ENCODE peak calls at places on chromosomes 12 and 14, in five cellular contexts. W is cardiac muscle cell; P is naive thymus-derived CD4-positive, alpha-beta T cell; Q is uterus; G is MM.1S. O is an unnamed sample.

GRCh38 chr12:1918081-1918874 is at the start of gene CACNA2D4:
- DNase-seq in P (no peak), Q (no peak), G (no peak), W (no peak), O (no peak)

GRCh38 chr14:80164991-80165390 is 46.3 kb downstream of the DIO2 start:
- DNase-seq in P (no peak), Q (no peak), G (no peak), W (no peak), O (no peak)

GRCh38 chr14:85587152-85587697 is 57.3 kb downstream of the FLRT2 start:
- DNase-seq in W (peak; percentile 58), G (peak; percentile 32), Q (no peak), P (no peak), O (no peak)

GRCh38 chr14:103871596-103872480 is 24.5 kb upstream of the PPP1R13B start:
- DNase-seq in W (peak; percentile 46), Q (peak; percentile 48), P (peak; percentile 57), G (peak; percentile 40), O (peak; percentile 78)

GRCh38 chr14:22780941-22781605 is 14.6 kb downstream of the OXA1L start:
- DNase-seq in Q (no peak), P (no peak), W (no peak), G (no peak), O (no peak)

GRCh38 chr14:77045570-77045890 is 17.0 kb upstream of the IRF2BPL start:
- DNase-seq in W (no peak), G (no peak), Q (no peak), P (no peak), O (no peak)

GRCh38 chr14:91897121-91897701 is 29.9 kb upstream of the TC2N start:
- DNase-seq in P (no peak), Q (peak; percentile 63), G (no peak), W (peak; percentile 67), O (no peak)

GRCh38 chr12:32197421-32197820 is 90.8 kb downstream of the BICD1 start:
- DNase-seq in G (no peak), W (no peak), Q (no peak), P (no peak), O (no peak)

GRCh38 chr12:130086248-130086647 is 76.0 kb upstream of the FZD10 start:
- DNase-seq in G (no peak), W (no peak), P (peak; percentile 19), Q (no peak), O (no peak)

GRCh38 chr14:106840258-106840657 is 1313.9 kb downstream of the TMEM121 start:
- DNase-seq in G (no peak), P (no peak), W (no peak), Q (no peak), O (no peak)

GRCh38 chr14:70888681-70889175 is 18.5 kb upstream of the PCNX1 start:
- DNase-seq in Q (no peak), W (peak; percentile 72), P (no peak), G (no peak), O (no peak)
- H3K27ac ChIP-seq in Q (no peak overlapping the region), W (no peak overlapping the region), P (no peak overlapping the region), G (no peak overlapping the region), O (no peak overlapping the region)

DNA sequence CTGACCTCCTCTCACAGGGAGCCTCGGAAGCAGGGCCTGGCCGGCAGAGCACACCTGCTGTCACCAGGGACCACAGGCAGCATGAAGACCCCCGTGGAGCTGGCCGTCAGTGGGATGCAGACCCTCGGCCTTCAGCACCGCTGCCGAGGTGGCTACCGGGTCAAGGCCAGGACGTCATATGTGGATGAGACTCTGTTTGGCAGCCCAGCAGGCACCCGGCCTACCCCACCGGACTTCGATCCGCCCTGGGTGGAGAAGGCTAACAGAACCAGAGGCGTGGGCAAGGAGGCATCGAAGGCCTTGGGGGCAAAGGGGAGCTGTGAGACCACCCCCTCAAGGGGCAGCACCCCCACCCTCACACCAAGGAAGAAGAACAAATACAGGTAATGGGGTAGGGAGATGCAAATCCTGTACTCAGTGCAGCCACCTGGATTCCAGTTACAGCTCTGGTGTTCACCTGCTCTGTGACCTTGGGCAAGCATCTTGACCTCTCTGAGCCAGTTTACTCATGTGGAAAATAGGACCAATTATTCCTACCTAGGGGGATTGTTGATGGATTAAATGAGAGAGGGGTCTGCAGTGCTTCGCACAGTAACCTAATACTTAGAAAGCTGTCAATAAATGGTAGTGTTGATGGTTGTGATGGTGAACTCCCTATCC is 1.3 kb downstream of the RITA1 start:
- DNase-seq in Q (no peak), G (no peak), W (no peak), P (no peak), O (no peak)
- H3K36me3 ChIP-seq in Q (no peaks in the 10 kb centered on the region), G (no peaks in the 10 kb centered on the region), W (no peaks in the 10 kb centered on the region), P (no peaks in the 10 kb centered on the region), O (peaks cover 17% of the 10 kb centered on the region)

GRCh38 chr12:104672501-104673265 is 215.9 kb downstream of the CHST11 start:
- DNase-seq in G (no peak), W (peak; percentile 62), Q (peak; percentile 80), P (no peak), O (no peak)

GRCh38 chr12:104672096-104672445 is 215.3 kb downstream of the CHST11 start:
- DNase-seq in W (no peak), G (no peak), Q (no peak), P (no peak), O (no peak)

GRCh38 chr12:104669851-104670337 is 213.1 kb downstream of the CHST11 start:
- DNase-seq in W (peak; percentile 67), P (no peak), G (peak; percentile 26), Q (peak; percentile 81), O (peak; percentile 24)

GRCh38 chr12:104670439-104671406 is 214.0 kb downstream of the CHST11 start:
- DNase-seq in W (no peak), Q (no peak), G (no peak), P (no peak), O (no peak)

GRCh38 chr12:104671407-104672095 is 214.8 kb downstream of the CHST11 start:
- DNase-seq in G (peak; percentile 65), Q (peak; percentile 68), P (no peak), W (peak; percentile 90), O (peak; percentile 65)
- H3K27ac ChIP-seq in G (no peak overlapping the region), Q (peak overlapping the region; percentile 49), P (no peak overlapping the region), W (peak overlapping the region; percentile 76), O (peak overlapping the region; percentile 76)

GRCh38 chr12:119693006-119693405 is 25.1 kb downstream of the PRKAB1 start:
- DNase-seq in P (no peak), G (no peak), Q (peak; percentile 62), W (peak; percentile 98), O (no peak)

GRCh38 chr12:119692410-119692809 is 24.5 kb downstream of the PRKAB1 start:
- DNase-seq in Q (no peak), P (no peak), G (no peak), W (peak; percentile 78), O (no peak)

GRCh38 chr12:119695034-119695433 is 27.1 kb downstream of the PRKAB1 start:
- DNase-seq in P (no peak), Q (no peak), G (no peak), W (peak; percentile 19), O (no peak)

GRCh38 chr12:119693511-119693910 is 25.6 kb downstream of the PRKAB1 start:
- DNase-seq in W (no peak), G (no peak), P (no peak), Q (no peak), O (no peak)

DNA sequence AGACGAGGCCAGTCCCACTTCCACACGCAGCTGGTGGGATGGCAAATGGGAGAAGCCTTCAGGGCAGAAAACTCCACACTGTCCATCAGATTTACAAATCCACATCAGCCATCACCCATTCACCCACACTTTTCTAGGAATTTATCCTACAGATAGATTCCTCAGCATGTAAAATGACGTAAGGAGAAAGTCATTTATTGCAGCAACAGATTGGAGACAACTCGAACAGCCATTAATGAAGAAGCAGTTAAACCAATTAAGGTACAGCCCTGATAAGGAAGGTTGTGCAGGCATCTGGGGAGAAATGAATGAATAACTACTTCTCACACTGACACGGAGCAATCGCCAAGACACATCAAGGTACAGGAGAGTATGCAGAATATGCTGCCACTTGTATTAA is 26.2 kb downstream of the PRKAB1 start:
- DNase-seq in W (no peak), Q (no peak), G (no peak), P (no peak), O (no peak)
- H3K36me3 ChIP-seq in W (no peaks in the 10 kb centered on the region), Q (no peaks in the 10 kb centered on the region), G (no peaks in the 10 kb centered on the region), P (no peaks in the 10 kb centered on the region), O (no peaks in the 10 kb centered on the region)

GRCh38 chr14:94384342-94384741 is 4.1 kb downstream of the SERPINA1 start:
- DNase-seq in W (no peak), P (no peak), G (no peak), Q (no peak), O (no peak)
- H3K27ac ChIP-seq in W (no peak overlapping the region), P (no peak overlapping the region), G (no peak overlapping the region), Q (no peak overlapping the region), O (no peak overlapping the region)

GRCh38 chr14:92952497-92953298 is 29.7 kb downstream of the CHGA start:
- DNase-seq in Q (no peak), G (no peak), P (no peak), W (no peak), O (no peak)
- H3K36me3 ChIP-seq in Q (no peaks in the 10 kb centered on the region), G (no peaks in the 10 kb centered on the region), P (no peaks in the 10 kb centered on the region), W (no peaks in the 10 kb centered on the region), O (peaks cover 25% of the 10 kb centered on the region)

O was measured in CD4-positive, CD25-positive, alpha-beta regulatory T cell.